ENCODE peak calls at places on chromosomes 3 and 15, in four cellular contexts. T is neural progenitor cell, I is sigmoid colon, N is testis. X is an unnamed sample. For H3K27me3, the result is how much of the 10 kb centered on the place peaks cover.

GRCh38 chr3:55294557-55294956 is 192.5 kb downstream of the WNT5A start:
- DNase-seq in I (no peak), N (peak), T (no peak), X (no peak)

GRCh38 chr3:185423178-185423577 is 60.2 kb downstream of the MAP3K13 start:
- DNase-seq in N (no peak), I (no peak), T (no peak), X (no peak)

GRCh38 chr3:183400352-183400751 is 28.1 kb downstream of the MCF2L2 start:
- DNase-seq in I (no peak), N (no peak), T (peak), X (no peak)

GRCh38 chr3:32947466-32948238 is 3.8 kb upstream of the CCR4 start:
- DNase-seq in T (peak), N (peak), I (peak), X (peak)

GRCh38 chr3:51916418-51916817 is 13.3 kb upstream of the IQCF1 start:
- DNase-seq in N (no peak), I (no peak), T (no peak), X (no peak)

GRCh38 chr15:77738441-77739437 is 106.0 kb upstream of the LINGO1 start:
- DNase-seq in N (no peak), T (peak), I (no peak), X (no peak)

GRCh38 chr3:52650437-52650836 is 35.3 kb downstream of the PBRM1 start:
- DNase-seq in T (no peak), I (no peak), N (no peak), X (no peak)

GRCh38 chr3:76147846-76148245 is 362.5 kb upstream of the ZNF717 start:
- DNase-seq in I (no peak), T (no peak), N (no peak), X (no peak)

GRCh38 chr3:100590114-100590839 is 19.1 kb upstream of the ADGRG7 start:
- DNase-seq in I (peak), N (peak), T (peak), X (peak)

GRCh38 chr3:148227534-148227933 is 470.2 kb upstream of the AGTR1 start:
- DNase-seq in N (no peak), T (no peak), I (no peak), X (no peak)

GRCh38 chr3:49703443-49703927 is 14.1 kb downstream of the RNF123 start:
- DNase-seq in T (peak), I (peak), N (peak), X (peak)

GRCh38 chr15:69896606-69897005 is 201.1 kb downstream of the TLE3 start:
- DNase-seq in N (no peak), I (no peak), T (no peak), X (no peak)

GRCh38 chr15:48939686-48940085 is 24.0 kb downstream of the SHC4 start:
- DNase-seq in N (no peak), T (no peak), I (no peak), X (no peak)

GRCh38 chr3:13648060-13648743 is 99.3 kb downstream of the FBLN2 start:
- DNase-seq in N (peak), I (peak), T (peak), X (peak)

GRCh38 chr3:38139191-38139590 is 730 bp downstream of the MYD88 start:
- DNase-seq in I (no peak), T (no peak), N (no peak), X (no peak)

GRCh38 chr3:52854013-52854412 is 19.2 kb upstream of the MUSTN1 start:
- DNase-seq in N (no peak), T (peak), I (no peak), X (no peak)

GRCh38 chr15:39188314-39188713 is 392.6 kb upstream of the THBS1 start:
- DNase-seq in N (no peak), T (no peak), I (no peak), X (no peak)

GRCh38 chr3:90007786-90008499 is 900.5 kb downstream of the EPHA3 start:
- DNase-seq in N (no peak), I (no peak), T (no peak), X (no peak)

GRCh38 chr3:18027161-18027939 is 284.9 kb upstream of the TBC1D5 start:
- DNase-seq in N (no peak), I (no peak), T (no peak), X (no peak)

GRCh38 chr15:42133892-42134502 is 22.4 kb downstream of the PLA2G4F start:
- DNase-seq in T (peak), N (peak), I (peak), X (no peak)

GRCh38 chr3:85576091-85576690 is 617.4 kb downstream of the CADM2 start:
- DNase-seq in T (peak), I (peak), N (peak), X (peak)

GRCh38 chr3:126474498-126475410 is 937 bp downstream of the ZXDC start:
- DNase-seq in N (peak), T (peak), I (peak), X (peak)

GRCh38 chr15:51904931-51905330 is 66.6 kb downstream of the LEO1 start:
- DNase-seq in N (no peak), I (no peak), T (no peak), X (no peak)

GRCh38 chr15:22885105-22885504 is 46.6 kb downstream of the NIPA2 start:
- DNase-seq in I (no peak), T (no peak), N (no peak), X (no peak)

GRCh38 chr3:79818015-79818414 is 50.2 kb upstream of the ROBO1 start:
- DNase-seq in N (no peak), I (no peak), T (no peak), X (no peak)

GRCh38 chr3:139287557-139287956 is 56.3 kb upstream of the MRPS22 start:
- DNase-seq in T (no peak), I (no peak), N (no peak), X (no peak)
- H3K27me3 ChIP-seq in T (under half), I (under half), N (under half), X (under half)

GRCh38 chr3:8445861-8446260 is 55.8 kb upstream of the LMCD1 start:
- DNase-seq in T (no peak), I (no peak), N (no peak), X (no peak)

GRCh38 chr3:8446845-8447244 is 54.8 kb upstream of the LMCD1 start:
- DNase-seq in T (no peak), N (no peak), I (no peak), X (no peak)

GRCh38 chr3:8443829-8444791 is 57.5 kb upstream of the LMCD1 start:
- DNase-seq in T (peak), N (peak), I (peak), X (peak)

GRCh38 chr3:8442993-8443670 is 58.5 kb upstream of the LMCD1 start:
- DNase-seq in T (no peak), I (no peak), N (no peak), X (no peak)

GRCh38 chr3:8444883-8445282 is 56.7 kb upstream of the LMCD1 start:
- DNase-seq in N (no peak), I (no peak), T (no peak), X (no peak)
- H3K27ac ChIP-seq in N (no peak), I (peak), T (no peak), X (peak)

GRCh38 chr15:58865420-58865880 is 68.0 kb downstream of the SLTM start:
- DNase-seq in I (no peak), T (no peak), N (peak), X (no peak)
- H3K4me3 ChIP-seq in I (peak), T (no peak), N (peak), X (peak)

GRCh38 chr15:40436116-40436891 is 4.4 kb upstream of the BAHD1 start:
- DNase-seq in I (no peak), T (peak), N (no peak), X (peak)
- H3K27me3 ChIP-seq in I (under half), T (half or more), N (under half), X (under half)

GRCh38 chr15:74865316-74865715 is 7.8 kb downstream of the SCAMP2 start:
- DNase-seq in I (no peak), T (no peak), N (no peak), X (no peak)

GRCh38 chr15:74869726-74870407 is 3.3 kb downstream of the SCAMP2 start:
- DNase-seq in I (peak), T (no peak), N (peak), X (peak)

GRCh38 chr15:74866090-74866489 is 7.1 kb downstream of the SCAMP2 start:
- DNase-seq in T (no peak), I (no peak), N (no peak), X (peak)

GRCh38 chr15:74869372-74869725 is 3.8 kb downstream of the SCAMP2 start:
- DNase-seq in T (no peak), N (no peak), I (no peak), X (no peak)

DNA sequence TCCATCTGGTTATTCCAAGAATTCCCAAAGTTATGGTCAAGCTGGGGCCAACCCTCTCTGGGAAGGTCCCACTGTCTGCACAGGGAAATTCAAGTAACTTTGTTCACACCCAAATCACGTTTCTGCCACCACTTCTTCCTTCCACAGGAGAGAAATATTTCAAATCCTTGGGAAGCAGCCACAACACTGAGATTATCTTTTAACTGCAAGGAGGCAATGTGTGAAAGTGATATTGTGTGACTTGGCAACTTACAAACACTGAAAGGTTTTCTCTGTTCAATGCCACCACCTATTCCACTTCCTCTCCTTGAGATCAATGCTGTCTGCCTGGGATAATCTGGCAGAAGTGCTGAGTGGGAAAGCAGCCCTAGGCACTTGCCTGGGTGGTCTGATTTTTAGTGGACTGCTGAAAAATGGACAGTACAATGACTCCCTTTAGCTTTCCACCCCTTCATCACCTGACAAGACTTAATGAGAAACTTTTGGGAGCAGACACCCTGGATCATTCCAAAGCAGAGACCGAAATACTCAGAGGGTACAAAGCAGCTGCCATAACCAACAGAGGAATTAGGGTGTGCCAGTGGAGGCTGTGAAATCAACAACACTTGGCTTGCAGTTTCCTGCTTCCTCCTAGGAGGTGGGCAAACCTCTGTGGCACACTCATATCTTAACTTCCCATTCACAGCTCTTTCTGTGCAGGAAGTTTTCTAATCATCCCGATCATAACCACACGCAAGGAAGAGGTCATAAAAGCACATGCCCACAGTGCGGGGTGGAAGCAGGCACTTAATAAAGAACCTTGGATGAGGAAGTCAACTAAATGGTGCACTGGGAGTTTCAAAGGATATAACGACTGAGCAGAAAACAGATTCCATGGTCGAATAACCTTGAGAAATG is 5.4 kb downstream of the SCAMP2 start:
- DNase-seq in T (no peak), I (no peak), N (no peak), X (no peak)
- H3K27ac ChIP-seq in T (no peak), I (peak), N (peak), X (peak)

GRCh38 chr3:112466041-112466440 is 33.2 kb downstream of the BTLA start:
- DNase-seq in T (no peak), N (no peak), I (no peak), X (no peak)

GRCh38 chr3:112460519-112460918 is 38.8 kb downstream of the BTLA start:
- DNase-seq in I (no peak), N (no peak), T (no peak), X (no peak)

GRCh38 chr3:112463250-112463649 is 36.0 kb downstream of the BTLA start:
- DNase-seq in T (no peak), N (no peak), I (no peak), X (no peak)

GRCh38 chr3:112467584-112467983 is 31.7 kb downstream of the BTLA start:
- DNase-seq in T (no peak), N (no peak), I (no peak), X (no peak)

DNA sequence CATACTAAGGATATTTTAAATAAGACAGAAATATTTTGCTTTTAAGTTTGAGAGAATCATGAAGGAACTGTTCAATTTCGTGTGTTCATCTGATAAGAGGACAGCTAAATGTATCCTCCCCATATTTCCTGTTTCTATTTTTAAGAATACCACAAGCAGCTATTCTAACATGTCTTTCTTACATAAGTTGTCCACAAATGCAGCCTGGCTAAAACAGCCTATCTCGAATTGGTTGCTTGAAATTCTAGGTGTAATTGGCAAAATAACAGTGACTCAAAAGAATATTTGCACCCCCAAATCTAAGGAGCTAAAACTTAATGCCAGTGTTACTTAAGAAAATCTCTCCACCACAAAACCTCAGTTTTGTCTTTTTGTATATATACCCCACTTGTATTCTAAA is 35.0 kb downstream of the BTLA start:
- DNase-seq in N (no peak), T (no peak), I (no peak), X (no peak)
- H3K4me3 ChIP-seq in N (no peak), T (no peak), I (no peak), X (no peak)